ENCODE peak calls at places on chromosomes 3 and 15, in four cellular contexts. I, A, O and E are unnamed samples.
A peak's percentile ranks its signal among the peaks of the same experiment; 100 is the strongest.

GRCh38 chr3:149314807-149315578 is 18.4 kb downstream of the TM4SF18 start:
- DNase-seq in I (peak; percentile 82), A (no peak), O (no peak), E (no peak)

GRCh38 chr3:27880969-27881892 is 159.1 kb upstream of the EOMES start:
- DNase-seq in I (no peak), A (no peak), O (no peak), E (peak; percentile 81)

GRCh38 chr3:58350627-58351013 is 17.9 kb downstream of the PXK start:
- DNase-seq in I (peak; percentile 72), A (no peak), O (no peak), E (no peak)

GRCh38 chr3:182092662-182093262 is 381.0 kb downstream of the SOX2 start:
- DNase-seq in I (no peak), A (no peak), O (peak; percentile 32), E (no peak)

GRCh38 chr3:121431717-121432517 is 113.9 kb downstream of the POLQ start:
- DNase-seq in I (peak; percentile 59), A (no peak), O (no peak), E (peak; percentile 3)

GRCh38 chr3:152030320-152030719 is 156.9 kb downstream of the SUCNR1 start:
- DNase-seq in I (no peak), A (no peak), O (no peak), E (no peak)

GRCh38 chr3:114435733-114436132 is 141.9 kb downstream of the TIGIT start:
- DNase-seq in I (peak; percentile 51), A (no peak), O (no peak), E (no peak)

GRCh38 chr3:98650966-98651765 is 57.8 kb upstream of the CPOX start:
- DNase-seq in I (no peak), A (no peak), O (no peak), E (no peak)

GRCh38 chr15:51097553-51098330 is 3.0 kb upstream of the TNFAIP8L3 start:
- DNase-seq in I (peak; percentile 63), A (no peak), O (no peak), E (no peak)

GRCh38 chr3:55885721-55886120 is 398.6 kb upstream of the WNT5A start:
- DNase-seq in I (peak; percentile 82), A (no peak), O (no peak), E (peak; percentile 55)

GRCh38 chr15:67776600-67776999 is 48.7 kb upstream of the SKOR1 start:
- DNase-seq in I (peak; percentile 9), A (no peak), O (no peak), E (no peak)

GRCh38 chr3:103991461-103992115 is 1375.1 kb upstream of the ALCAM start:
- DNase-seq in I (no peak), A (peak; percentile 52), O (peak; percentile 44), E (peak; percentile 49)

GRCh38 chr3:51705276-51706020 is 1.4 kb upstream of the GRM2 start:
- DNase-seq in I (no peak), A (no peak), O (no peak), E (no peak)

GRCh38 chr15:53665930-53666329 is 93.5 kb downstream of the WDR72 start:
- DNase-seq in I (no peak), A (no peak), O (no peak), E (no peak)

GRCh38 chr15:43776718-43777292 is at the start of gene ELL3:
- DNase-seq in I (peak; percentile 59), A (no peak), O (peak; percentile 87), E (peak; percentile 87)

GRCh38 chr3:32575451-32575850 is 4.8 kb upstream of the DYNC1LI1 start:
- DNase-seq in I (peak; percentile 69), A (no peak), O (no peak), E (no peak)

GRCh38 chr15:36265422-36265821 is 314.0 kb upstream of the CDIN1 start:
- DNase-seq in I (peak; percentile 67), A (no peak), O (no peak), E (no peak)

GRCh38 chr3:37387462-37387861 is 213.1 kb upstream of the LRRFIP2 start:
- DNase-seq in I (no peak), A (no peak), O (no peak), E (no peak)

GRCh38 chr3:20141841-20142240 is 44.2 kb downstream of the SGO1 start:
- DNase-seq in I (no peak), A (peak; percentile 50), O (peak; percentile 36), E (peak; percentile 54)

GRCh38 chr3:194586839-194587238 is 46.4 kb downstream of the TMEM44 start:
- DNase-seq in I (peak; percentile 84), A (no peak), O (no peak), E (no peak)

GRCh38 chr3:169232863-169233262 is 430.6 kb downstream of the MECOM start:
- DNase-seq in I (peak; percentile 64), A (no peak), O (no peak), E (peak; percentile 51)

GRCh38 chr15:48536681-48537091 is 108.8 kb downstream of the FBN1 start:
- DNase-seq in I (peak; percentile 35), A (no peak), O (no peak), E (no peak)

GRCh38 chr3:71395927-71396695 is 187.4 kb downstream of the FOXP1 start:
- DNase-seq in I (peak; percentile 68), A (no peak), O (no peak), E (no peak)

GRCh38 chr3:142057331-142057725 is 92.0 kb downstream of the TFDP2 start:
- DNase-seq in I (no peak), A (no peak), O (no peak), E (no peak)

GRCh38 chr3:14178247-14179113 is at the start of the genes LSM3 and XPC:
- DNase-seq in I (peak; percentile 99), A (peak; percentile 96), O (peak; percentile 96), E (peak; percentile 99)
- H3K23ac ChIP-seq in I (peak within 1 kb of the TSS; percentile 98), A (peak within 1 kb of the TSS; percentile 36), O (no peak within 1 kb of the TSS), E (peak within 1 kb of the TSS; percentile 90)

DNA sequence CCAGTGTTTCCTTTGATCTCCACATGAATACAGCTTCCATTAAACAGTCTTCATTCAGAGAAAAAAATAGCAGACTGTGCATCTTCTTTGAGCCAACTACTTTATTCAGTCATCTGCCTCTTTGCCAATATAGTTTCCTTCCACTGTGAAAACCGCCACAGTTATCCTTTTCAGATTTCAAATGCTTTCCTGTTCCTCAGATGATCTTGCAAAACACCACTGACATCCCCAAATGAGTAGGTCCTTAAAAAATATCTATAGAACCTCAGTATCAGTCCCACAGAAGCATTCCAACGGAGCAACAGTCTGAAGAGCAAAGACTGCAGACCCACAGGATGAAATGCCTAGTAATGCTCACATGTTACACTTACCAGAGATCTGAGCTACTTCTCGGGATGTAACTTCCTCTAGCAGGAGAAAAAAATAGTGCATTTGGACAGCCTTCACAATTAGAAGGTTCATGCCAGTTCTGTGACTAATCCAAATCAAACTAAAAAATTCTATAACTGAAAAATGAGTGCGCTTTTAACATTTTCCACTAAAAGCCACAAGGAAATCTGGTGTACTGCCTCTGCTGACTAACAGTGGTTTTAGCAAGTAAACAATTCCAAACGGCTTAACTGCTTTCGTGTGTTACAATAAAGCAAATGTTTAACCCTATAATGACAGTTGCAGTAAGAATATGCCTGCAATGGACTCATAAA is at the start of gene ANKRD28:
- DNase-seq in I (peak; percentile 98), A (no peak), O (no peak), E (peak; percentile 71)
- H3K18ac ChIP-seq in I (peak within 1 kb of the TSS; percentile 97), A (no peak within 1 kb of the TSS), O (no peak within 1 kb of the TSS), E (peak within 1 kb of the TSS; percentile 51)

GRCh38 chr15:70679919-70680231 is 83.5 kb downstream of the UACA start:
- DNase-seq in I (no peak), A (no peak), O (no peak), E (no peak)
- H4K5ac ChIP-seq in I (no peak overlapping the region), A (no peak overlapping the region), O (no peak overlapping the region), E (no peak overlapping the region)

DNA sequence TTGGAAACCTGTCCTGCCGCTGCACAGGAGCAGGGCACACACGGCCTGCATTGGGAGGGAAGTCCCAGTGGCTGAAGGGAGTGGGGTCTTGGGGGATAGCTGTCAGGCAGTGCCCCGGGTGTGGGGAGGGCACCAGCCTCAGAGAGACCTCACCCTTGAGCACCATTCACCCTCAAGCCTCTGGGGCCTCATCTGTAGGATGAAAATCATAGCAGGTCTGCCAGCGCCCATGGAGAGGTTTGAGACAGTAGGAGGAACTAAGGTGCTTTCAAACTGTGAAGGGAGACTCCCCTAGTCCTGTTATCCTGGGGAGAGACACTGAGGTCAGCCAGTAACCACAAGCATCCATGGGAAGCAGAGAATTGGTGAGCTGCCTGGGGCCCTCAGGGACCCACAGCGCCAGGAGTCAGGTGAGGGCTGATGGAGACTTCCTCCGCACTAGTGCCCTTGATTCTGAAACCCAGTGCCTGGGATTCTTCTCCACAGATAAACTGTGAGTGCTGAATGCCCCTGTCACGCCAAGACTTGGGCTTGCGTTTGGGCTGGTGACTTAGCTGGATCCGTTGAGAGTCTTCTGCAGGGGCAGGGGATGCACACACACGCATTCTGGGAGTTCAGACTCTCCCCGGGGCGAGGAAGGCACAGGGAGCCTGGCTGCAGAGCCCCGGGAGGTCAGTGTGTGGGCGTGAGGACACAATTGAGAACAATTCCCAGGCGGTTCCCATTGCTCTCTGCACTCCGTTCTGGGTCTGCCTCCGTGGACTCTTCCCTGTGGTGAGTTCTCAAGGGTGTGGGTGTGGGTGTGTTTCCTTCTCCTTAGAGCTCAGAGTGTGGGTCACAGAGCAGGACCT is 37.8 kb upstream of the SLCO2A1 start:
- DNase-seq in I (no peak), A (peak; percentile 41), O (no peak), E (no peak)
- H3K23ac ChIP-seq in I (no peak overlapping the region), A (no peak overlapping the region), O (no peak overlapping the region), E (no peak overlapping the region)

GRCh38 chr3:43996379-43997301 is 245.0 kb upstream of the TOPAZ1 start:
- DNase-seq in I (no peak), A (peak; percentile 74), O (peak; percentile 61), E (peak; percentile 78)

GRCh38 chr3:43998841-43999805 is 242.6 kb upstream of the TOPAZ1 start:
- DNase-seq in I (no peak), A (peak; percentile 83), O (peak; percentile 82), E (peak; percentile 65)

GRCh38 chr3:43995929-43996378 is 245.7 kb upstream of the TOPAZ1 start:
- DNase-seq in I (no peak), A (peak; percentile 81), O (peak; percentile 51), E (no peak)

GRCh38 chr3:43998374-43998840 is 243.3 kb upstream of the TOPAZ1 start:
- DNase-seq in I (no peak), A (peak; percentile 73), O (peak; percentile 56), E (peak; percentile 61)

GRCh38 chr3:43997788-43998373 is 243.8 kb upstream of the TOPAZ1 start:
- DNase-seq in I (no peak), A (peak; percentile 67), O (no peak), E (peak; percentile 52)
- H3K18ac ChIP-seq in I (no peak overlapping the region), A (peak overlapping the region; percentile 86), O (peak overlapping the region; percentile 38), E (no peak overlapping the region)

DNA sequence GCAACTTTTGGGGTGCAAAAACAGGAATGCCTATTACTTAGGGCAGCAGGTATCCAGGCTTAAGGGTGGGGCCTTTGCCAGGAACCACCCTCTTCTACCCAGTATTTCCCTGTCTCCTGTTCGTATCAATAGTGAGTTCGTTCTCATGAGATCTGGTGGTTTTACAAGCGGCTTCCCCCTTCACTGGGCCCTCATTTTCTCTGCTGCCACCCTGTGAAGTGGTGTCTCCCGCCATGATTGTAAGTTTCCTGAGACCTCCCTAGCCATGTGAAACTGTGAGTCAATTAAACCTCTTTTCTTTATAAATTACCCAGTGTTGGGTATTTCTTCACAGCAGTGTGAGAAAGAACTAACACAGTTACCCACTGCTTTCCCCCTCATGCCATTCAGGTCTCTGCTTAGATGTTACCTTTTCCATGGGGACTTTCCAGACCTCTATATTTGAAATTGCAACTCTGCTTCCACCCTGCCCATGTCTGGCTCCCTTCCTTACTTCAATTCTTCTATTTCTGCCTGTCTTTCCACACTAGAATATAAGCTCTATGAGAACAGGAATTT is 23.9 kb upstream of the TRA2B start:
- DNase-seq in I (no peak), A (no peak), O (no peak), E (no peak)
- H4K5ac ChIP-seq in I (no peak overlapping the region), A (no peak overlapping the region), O (no peak overlapping the region), E (no peak overlapping the region)